ENCODE peak calls at places on chromosome 17, in four cellular contexts. P is AML-193; S is stimulated activated CD8-positive, alpha-beta memory T cell treated with anti-CD3 and anti-CD28 coated beads, Interleukin-15, amount 100 ng/mL, for 24 hours; Z is right cardiac atrium. O is an unnamed sample.

GRCh38 chr17:75692976-75693375 is 25.8 kb downstream of the SAP30BP start:
- DNase-seq in P (no peak), S (no peak), Z (no peak), O (no peak)

GRCh38 chr17:17109896-17110295 is 67.6 kb downstream of the MPRIP start:
- DNase-seq in P (no peak), S (no peak), Z (no peak), O (no peak)

GRCh38 chr17:73760186-73760758 is 116.0 kb upstream of the SDK2 start:
- DNase-seq in P (no peak), S (no peak), Z (no peak), O (no peak)

GRCh38 chr17:42288078-42288984 is at the start of gene STAT5A:
- DNase-seq in P (peak; percentile 90), S (peak; percentile 57), Z (peak; percentile 93), O (peak; percentile 45)

GRCh38 chr17:51860934-51861561 is 297.5 kb downstream of the CA10 start:
- DNase-seq in P (peak; percentile 65), S (no peak), Z (no peak), O (no peak)

GRCh38 chr17:81549031-81549557 is 3.1 kb downstream of the FAAP100 start:
- DNase-seq in P (no peak), S (no peak), Z (no peak), O (no peak)

GRCh38 chr17:57993471-57994365 is 5.7 kb upstream of the VEZF1 start:
- DNase-seq in P (peak; percentile 47), S (no peak), Z (no peak), O (peak; percentile 91)

GRCh38 chr17:79385962-79386563 is 224.8 kb downstream of the RBFOX3 start:
- DNase-seq in P (no peak), S (no peak), Z (no peak), O (no peak)

GRCh38 chr17:73782641-73783381 is 138.6 kb upstream of the SDK2 start:
- DNase-seq in P (no peak), S (no peak), Z (no peak), O (no peak)

GRCh38 chr17:50210249-50211225 is 9.1 kb upstream of the COL1A1 start:
- DNase-seq in P (no peak), S (no peak), Z (peak; percentile 84), O (no peak)

GRCh38 chr17:56727876-56728617 is 105.7 kb downstream of the C17orf67 start:
- DNase-seq in P (no peak), S (no peak), Z (no peak), O (no peak)

GRCh38 chr17:27627514-27627913 is 3.5 kb upstream of the LGALS9 start:
- DNase-seq in P (no peak), S (no peak), Z (no peak), O (no peak)

GRCh38 chr17:66966529-66967418 is 2.3 kb downstream of the CACNG4 start:
- DNase-seq in P (no peak), S (no peak), Z (no peak), O (peak; percentile 49)

GRCh38 chr17:8332688-8333087 is 7.0 kb upstream of the ODF4 start:
- DNase-seq in P (no peak), S (no peak), Z (no peak), O (no peak)

GRCh38 chr17:51342257-51342656 is 81.9 kb downstream of the UTP18 start:
- DNase-seq in P (no peak), S (no peak), Z (no peak), O (no peak)

GRCh38 chr17:27834571-27834970 is 34.2 kb upstream of the NOS2 start:
- DNase-seq in P (no peak), S (no peak), Z (no peak), O (no peak)

GRCh38 chr17:72432143-72432604 is 311.4 kb downstream of the SOX9 start:
- DNase-seq in P (no peak), S (no peak), Z (no peak), O (peak; percentile 83)

GRCh38 chr17:51397361-51398127 is 137.2 kb downstream of the UTP18 start:
- DNase-seq in P (no peak), S (no peak), Z (no peak), O (no peak)

GRCh38 chr17:75832164-75832651 is 12.0 kb downstream of the UNC13D start:
- DNase-seq in P (peak; percentile 14), S (no peak), Z (no peak), O (no peak)

GRCh38 chr17:83199500-83200201 is 120.2 kb downstream of the METRNL start:
- DNase-seq in P (peak; percentile 97), S (no peak), Z (peak; percentile 42), O (no peak)

GRCh38 chr17:57256708-57257112 is 387 bp downstream of the MSI2 start:
- DNase-seq in P (peak; percentile 36), S (no peak), Z (no peak), O (peak; percentile 50)

GRCh38 chr17:77316191-77316641 is 175.4 kb downstream of the SEC14L1 start:
- DNase-seq in P (no peak), S (no peak), Z (peak; percentile 59), O (no peak)

GRCh38 chr17:79201536-79202227 is 127.1 kb downstream of the ENGASE start:
- DNase-seq in P (no peak), S (no peak), Z (no peak), O (peak; percentile 52)

GRCh38 chr17:3879181-3879580 is 13.7 kb downstream of the CAMKK1 start:
- DNase-seq in P (no peak), S (no peak), Z (peak; percentile 75), O (peak; percentile 94)

GRCh38 chr17:8785547-8786412 is 13.4 kb downstream of the MFSD6L start:
- DNase-seq in P (no peak), S (peak; percentile 36), Z (peak; percentile 74), O (peak; percentile 33)

GRCh38 chr17:48612854-48613691 is 2.0 kb downstream of the HOXB8 start:
- DNase-seq in P (no peak), S (no peak), Z (no peak), O (no peak)

GRCh38 chr17:47698749-47699535 is 5.0 kb downstream of the TBKBP1 start:
- DNase-seq in P (peak; percentile 64), S (peak; percentile 87), Z (no peak), O (peak; percentile 49)

GRCh38 chr17:55175788-55176425 is 88.9 kb upstream of the HLF start:
- DNase-seq in P (no peak), S (no peak), Z (no peak), O (peak; percentile 98)

GRCh38 chr17:35167666-35168065 is 20.0 kb downstream of the UNC45B start:
- DNase-seq in P (no peak), S (no peak), Z (no peak), O (no peak)

GRCh38 chr17:3663102-3664011 is 5.0 kb downstream of the TAX1BP3 start:
- DNase-seq in P (no peak), S (no peak), Z (no peak), O (no peak)

GRCh38 chr17:39365252-39365651 is 36.2 kb downstream of the FBXL20 start:
- DNase-seq in P (no peak), S (no peak), Z (no peak), O (no peak)

GRCh38 chr17:37731056-37731455 is 13.8 kb downstream of the HNF1B start:
- DNase-seq in P (no peak), S (no peak), Z (no peak), O (no peak)

O was measured in NCI-H2171 treated with DMSO at 0.1 percent for 48 hours.